ENCODE peak calls at places on chromosomes 12 and 14, in six cellular contexts. D is stimulated activated CD8-positive, alpha-beta memory T cell treated with anti-CD3 and anti-CD28 coated beads, Interleukin-15, amount 100 ng/mL, for 1 hour; T is NAMALWA; S is sciatic nerve; W is hypothalamus; H is fibroblast of the conjunctiva. B is an unnamed sample.

GRCh38 chr12:116990971-116991966 is 80.5 kb downstream of the FBXW8 start:
- DNase-seq in D (no peak), T (no peak), S (no peak), W (no peak), H (no peak), B (no peak)

GRCh38 chr12:575948-576612 is 87.2 kb downstream of the NINJ2 start:
- DNase-seq in D (peak), T (peak), S (peak), W (peak), H (peak), B (no peak)

GRCh38 chr12:27276275-27276674 is 32.2 kb downstream of the STK38L start:
- DNase-seq in D (no peak), T (no peak), S (no peak), W (no peak), H (no peak), B (no peak)

GRCh38 chr12:33205986-33206385 is 233.6 kb downstream of the SYT10 start:
- DNase-seq in D (no peak), T (no peak), S (no peak), W (no peak), H (no peak), B (no peak)

GRCh38 chr12:15875863-15876262 is 6.3 kb upstream of the STRAP start:
- DNase-seq in D (no peak), T (no peak), S (no peak), W (no peak), H (no peak), B (no peak)

GRCh38 chr12:54419088-54419887 is at the start of gene ITGA5:
- DNase-seq in D (peak), T (no peak), S (peak), W (no peak), H (no peak), B (no peak)

GRCh38 chr14:91281346-91281745 is 36.8 kb upstream of the GPR68 start:
- DNase-seq in D (no peak), T (no peak), S (no peak), W (no peak), H (no peak), B (no peak)

GRCh38 chr12:42483534-42483857 is 106.0 kb downstream of the PRICKLE1 start:
- DNase-seq in D (no peak), T (peak), S (peak), W (no peak), H (no peak), B (no peak)

GRCh38 chr14:102088012-102088792 is 1.4 kb upstream of the HSP90AA1 start:
- DNase-seq in D (peak), T (peak), S (peak), W (no peak), H (no peak), B (peak)

GRCh38 chr12:18400186-18400585 is 138.9 kb downstream of the PIK3C2G start:
- DNase-seq in D (no peak), T (no peak), S (no peak), W (no peak), H (no peak), B (no peak)

GRCh38 chr14:92515510-92516343 is 2.1 kb downstream of the RIN3 start:
- DNase-seq in D (no peak), T (no peak), S (no peak), W (no peak), H (no peak), B (no peak)

GRCh38 chr12:131219173-131220006 is 265.7 kb downstream of the ADGRD1 start:
- DNase-seq in D (no peak), T (no peak), S (peak), W (no peak), H (no peak), B (no peak)

B was measured in CMK.